ENCODE peak calls at places on chromosomes 6 and 20, in eight cellular contexts. Y is lung; D is activated CD4-positive, alpha-beta T cell treated with anti-CD3 and anti-CD28 coated beads, Interleukin-2, amount 50 U/mL, for 48 hours; Q is T-helper 9 cell; R is neural crest cell; I is germinal center; G is GM04504; N is RPMI8226. C is an unnamed sample.

GRCh38 chr20:48350291-48350988 is 477.4 kb downstream of the PREX1 start:
- DNase-seq in Y (no peak), D (no peak), Q (no peak), R (no peak), I (peak; percentile 63), G (no peak), N (peak; percentile 17), C (peak; percentile 61)

GRCh38 chr6:149750136-149750609 is 632 bp downstream of the PCMT1 start:
- DNase-seq in Y (peak; percentile 40), D (peak; percentile 80), Q (peak; percentile 19), R (peak; percentile 32), I (peak; percentile 57), G (no peak), N (peak; percentile 43), C (peak; percentile 91)

GRCh38 chr6:33966536-33966935 is 162.7 kb upstream of the MLN start:
- DNase-seq in Y (no peak), D (no peak), Q (no peak), R (no peak), I (no peak), G (no peak), N (no peak), C (no peak)

GRCh38 chr6:2970753-2971419 is 481 bp downstream of the SERPINB6 start:
- DNase-seq in Y (peak; percentile 79), D (peak; percentile 69), Q (peak; percentile 28), R (no peak), I (peak; percentile 54), G (no peak), N (peak; percentile 87), C (no peak)

GRCh38 chr6:57087916-57088315 is 2.1 kb upstream of the ZNF451 start:
- DNase-seq in Y (no peak), D (no peak), Q (no peak), R (no peak), I (no peak), G (no peak), N (no peak), C (no peak)

GRCh38 chr6:26490576-26490964 is 9.5 kb upstream of the BTN1A1 start:
- DNase-seq in Y (no peak), D (no peak), Q (no peak), R (no peak), I (no peak), G (no peak), N (no peak), C (no peak)

GRCh38 chr6:37651991-37652390 is 45.7 kb downstream of the MDGA1 start:
- DNase-seq in Y (no peak), D (no peak), Q (no peak), R (no peak), I (no peak), G (no peak), N (no peak), C (no peak)

GRCh38 chr20:40815156-40816038 is 126.4 kb upstream of the MAFB start:
- DNase-seq in Y (no peak), D (no peak), Q (no peak), R (no peak), I (no peak), G (no peak), N (no peak), C (no peak)

GRCh38 chr20:12316794-12317193 is 399.1 kb downstream of the BTBD3 start:
- DNase-seq in Y (no peak), D (no peak), Q (no peak), R (no peak), I (no peak), G (no peak), N (no peak), C (no peak)

GRCh38 chr6:157017861-157018260 is 240.7 kb downstream of the ARID1B start:
- DNase-seq in Y (no peak), D (no peak), Q (no peak), R (no peak), I (no peak), G (no peak), N (no peak), C (no peak)

C was measured in Karpas-422.